ENCODE peak calls at places on chromosomes 1 and 21, in six cellular contexts. Z, V, E, L, D and K are unnamed samples.

GRCh38 chr1:205373022-205373421 is 16.3 kb upstream of the KLHDC8A start:
- DNase-seq in Z (no peak), V (no peak), E (no peak), L (no peak), D (no peak), K (no peak)

GRCh38 chr1:170670751-170671628 is 7.1 kb downstream of the PRRX1 start:
- DNase-seq in Z (no peak), V (no peak), E (no peak), L (no peak), D (no peak), K (no peak)

GRCh38 chr1:31414692-31415370 is 1.8 kb downstream of the SERINC2 start:
- DNase-seq in Z (no peak), V (no peak), E (no peak), L (no peak), D (no peak), K (no peak)

GRCh38 chr1:43763497-43763973 is 56.2 kb downstream of the ST3GAL3 start:
- DNase-seq in Z (peak), V (peak), E (no peak), L (peak), D (peak), K (no peak)

GRCh38 chr1:6582370-6582769 is 2.6 kb downstream of the ZBTB48 start:
- DNase-seq in Z (no peak), V (peak), E (no peak), L (no peak), D (no peak), K (no peak)

GRCh38 chr1:68197891-68198290 is 34.4 kb downstream of the WLS start:
- DNase-seq in Z (no peak), V (peak), E (no peak), L (no peak), D (no peak), K (no peak)

GRCh38 chr21:44525431-44526095 is 14.4 kb downstream of the KRTAP10-1 start:
- DNase-seq in Z (no peak), V (no peak), E (no peak), L (no peak), D (no peak), K (peak)

GRCh38 chr1:94265931-94266330 is 28.5 kb upstream of the ARHGAP29 start:
- DNase-seq in Z (peak), V (no peak), E (no peak), L (no peak), D (no peak), K (no peak)

GRCh38 chr1:17654519-17654918 is 100.6 kb upstream of the ACTL8 start:
- DNase-seq in Z (no peak), V (no peak), E (no peak), L (no peak), D (no peak), K (no peak)

GRCh38 chr1:67760030-67760821 is 73.0 kb downstream of the GNG12 start:
- DNase-seq in Z (peak), V (peak), E (no peak), L (peak), D (peak), K (no peak)

GRCh38 chr1:235567812-235568444 is 63.7 kb upstream of the B3GALNT2 start:
- DNase-seq in Z (no peak), V (no peak), E (no peak), L (no peak), D (no peak), K (no peak)

GRCh38 chr21:44074315-44074958 is 32.8 kb upstream of the PWP2 start:
- DNase-seq in Z (no peak), V (no peak), E (no peak), L (no peak), D (no peak), K (no peak)

GRCh38 chr1:57019240-57019805 is 53.5 kb upstream of the C8B start:
- DNase-seq in Z (no peak), V (no peak), E (no peak), L (no peak), D (no peak), K (no peak)

GRCh38 chr1:232965912-232966217 is 15.5 kb downstream of the NTPCR start:
- DNase-seq in Z (no peak), V (no peak), E (no peak), L (no peak), D (no peak), K (no peak)

GRCh38 chr1:111596499-111596898 is 23.1 kb upstream of the RAP1A start:
- DNase-seq in Z (no peak), V (no peak), E (no peak), L (no peak), D (no peak), K (no peak)

GRCh38 chr1:205421728-205422127 is at the start of gene LEMD1:
- DNase-seq in Z (no peak), V (no peak), E (no peak), L (no peak), D (no peak), K (no peak)

GRCh38 chr21:37658994-37659458 is 257.2 kb downstream of the KCNJ6 start:
- DNase-seq in Z (no peak), V (peak), E (no peak), L (peak), D (peak), K (peak)

GRCh38 chr1:5658340-5659316 is 333.6 kb downstream of the NPHP4 start:
- DNase-seq in Z (no peak), V (no peak), E (no peak), L (no peak), D (no peak), K (no peak)

GRCh38 chr1:99326215-99326949 is 62.1 kb downstream of the PLPPR4 start:
- DNase-seq in Z (no peak), V (no peak), E (no peak), L (no peak), D (no peak), K (no peak)

GRCh38 chr1:147486876-147487656 is 54.2 kb upstream of the BCL9 start:
- DNase-seq in Z (no peak), V (no peak), E (no peak), L (no peak), D (no peak), K (no peak)

GRCh38 chr1:207059881-207060280 is 6.8 kb downstream of the PFKFB2 start:
- DNase-seq in Z (no peak), V (no peak), E (no peak), L (no peak), D (no peak), K (no peak)